ENCODE peak calls at places on chromosomes 16 and 17, in eight cellular contexts. B, J, P, X, C, O, T and Y are unnamed samples.

GRCh38 chr17:16942141-16943031 is 29.5 kb downstream of the TNFRSF13B start:
- DNase-seq in P (no peak), X (no peak), J (no peak), O (no peak), C (peak), B (no peak), T (no peak), Y (no peak)

GRCh38 chr17:38584350-38584925 is 21.3 kb downstream of the SRCIN1 start:
- DNase-seq in T (peak), P (peak), J (peak), X (peak), C (peak), O (peak), B (peak), Y (peak)

GRCh38 chr16:73058221-73058615 is 10.3 kb upstream of the ZFHX3 start:
- DNase-seq in J (no peak), B (no peak), X (no peak), O (no peak), C (no peak), T (peak), P (no peak), Y (no peak)

GRCh38 chr17:39196820-39197331 is 593 bp downstream of the CACNB1 start:
- DNase-seq in O (peak), P (no peak), B (no peak), T (peak), C (no peak), X (no peak), J (no peak), Y (no peak)

GRCh38 chr17:33292184-33292980 is 713 bp downstream of the ASIC2 start:
- DNase-seq in T (no peak), O (no peak), C (no peak), P (no peak), J (peak), B (no peak), X (peak), Y (no peak)

GRCh38 chr16:16166952-16167351 is 56.3 kb downstream of the ABCC6 start:
- DNase-seq in J (no peak), C (no peak), O (no peak), T (no peak), X (no peak), B (no peak), P (no peak), Y (no peak)

GRCh38 chr17:32288600-32288999 is 23.0 kb downstream of the RHBDL3 start:
- DNase-seq in X (no peak), P (no peak), J (no peak), C (no peak), B (no peak), T (no peak), O (no peak), Y (no peak)

GRCh38 chr16:59612094-59612493 is 878.0 kb upstream of the GOT2 start:
- DNase-seq in C (no peak), P (no peak), O (no peak), X (no peak), B (no peak), J (no peak), T (no peak), Y (no peak)

GRCh38 chr17:66541461-66542182 is 239.2 kb downstream of the PRKCA start:
- DNase-seq in O (no peak), C (no peak), J (no peak), X (no peak), T (peak), P (no peak), B (no peak), Y (no peak)

GRCh38 chr16:50267651-50268050 is 1.3 kb downstream of the ADCY7 start:
- DNase-seq in T (peak), B (no peak), X (no peak), O (no peak), P (no peak), J (no peak), C (no peak), Y (peak)
- H3K4me3 ChIP-seq in T (peak), B (no peak), X (no peak), O (no peak), P (no peak), J (no peak), C (no peak), Y (peak)

DNA sequence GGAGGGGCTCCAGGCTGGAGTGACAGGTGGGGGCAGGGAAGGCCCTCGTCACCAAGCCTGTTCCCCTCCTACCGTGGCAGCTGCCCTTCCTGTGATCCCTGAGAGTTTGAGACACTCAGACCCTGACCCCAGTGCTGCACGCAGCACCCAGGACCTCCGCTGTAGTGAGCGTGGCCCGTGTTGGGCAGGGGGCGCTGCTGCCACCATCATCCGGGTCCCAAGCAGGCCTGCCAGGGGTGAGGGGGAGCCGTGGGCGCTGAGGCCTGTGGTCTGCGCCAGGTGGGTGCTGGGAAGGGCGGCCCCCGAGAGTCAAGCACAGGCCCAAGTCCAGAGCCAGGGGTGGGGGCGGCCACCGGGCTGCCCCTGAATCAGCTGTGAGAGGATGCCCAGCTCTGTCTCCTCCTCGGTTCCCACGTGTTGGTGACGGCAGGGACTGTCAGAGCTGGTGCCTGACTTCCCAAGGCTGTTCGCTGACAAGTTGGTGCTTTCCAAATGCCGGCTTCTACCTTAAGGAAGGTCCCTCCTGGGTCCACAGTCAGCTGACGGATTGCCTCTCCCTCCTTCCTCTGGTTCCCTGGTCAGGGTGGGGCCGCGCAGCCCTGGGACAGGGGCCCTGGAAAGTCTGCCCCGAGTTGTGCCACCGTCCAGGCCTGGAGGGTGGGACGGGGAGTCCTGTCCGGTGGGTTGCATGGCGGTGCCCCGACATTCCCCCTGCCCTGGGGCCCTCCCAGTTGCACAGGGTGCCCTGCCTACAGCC is 31.1 kb downstream of the TPSG1 start:
- DNase-seq in X (no peak), T (no peak), J (no peak), P (no peak), O (no peak), B (no peak), C (no peak), Y (no peak)
- H3K4me3 ChIP-seq in X (no peak), T (no peak), J (no peak), P (no peak), O (no peak), B (no peak), C (no peak), Y (no peak)

GRCh38 chr16:66267287-66268137 is 99.0 kb upstream of the CDH5 start:
- DNase-seq in T (no peak), B (peak), X (no peak), O (no peak), P (no peak), C (no peak), J (peak), Y (no peak)

GRCh38 chr16:66270333-66270927 is 96.1 kb upstream of the CDH5 start:
- DNase-seq in B (peak), X (peak), C (no peak), P (peak), J (peak), O (peak), T (peak), Y (peak)

GRCh38 chr16:66271074-66272060 is 95.1 kb upstream of the CDH5 start:
- DNase-seq in B (no peak), C (peak), J (peak), P (no peak), X (no peak), T (no peak), O (no peak), Y (no peak)

GRCh38 chr16:66272461-66272860 is 94.0 kb upstream of the CDH5 start:
- DNase-seq in J (no peak), P (no peak), C (no peak), B (no peak), X (no peak), O (no peak), T (no peak), Y (no peak)

GRCh38 chr16:66269631-66270332 is 96.7 kb upstream of the CDH5 start:
- DNase-seq in X (peak), B (no peak), T (no peak), J (peak), O (no peak), P (no peak), C (no peak), Y (no peak)
- H3K4me3 ChIP-seq in X (no peak), B (peak), T (no peak), J (no peak), O (no peak), P (peak), C (no peak), Y (no peak)

GRCh38 chr16:85235988-85236831 is 123.9 kb upstream of the CIBAR2 start:
- DNase-seq in P (no peak), B (peak), O (no peak), J (peak), C (no peak), T (no peak), X (no peak), Y (no peak)
- H3K4me3 ChIP-seq in P (peak), B (peak), O (no peak), J (no peak), C (no peak), T (no peak), X (no peak), Y (no peak)

GRCh38 chr17:45735488-45735887 is 48.6 kb upstream of the CRHR1 start:
- DNase-seq in J (no peak), B (no peak), X (no peak), C (peak), P (no peak), O (no peak), T (no peak), Y (no peak)

GRCh38 chr17:45732926-45733505 is 51.1 kb upstream of the CRHR1 start:
- DNase-seq in T (no peak), X (no peak), O (no peak), P (no peak), B (no peak), J (no peak), C (no peak), Y (no peak)

GRCh38 chr17:45733781-45734180 is 50.3 kb upstream of the CRHR1 start:
- DNase-seq in T (no peak), P (no peak), J (no peak), B (no peak), X (no peak), O (no peak), C (no peak), Y (no peak)

GRCh38 chr17:45731459-45731858 is 52.7 kb upstream of the CRHR1 start:
- DNase-seq in O (no peak), J (no peak), B (no peak), T (no peak), P (no peak), C (no peak), X (no peak), Y (no peak)

GRCh38 chr17:45734598-45734997 is 49.5 kb upstream of the CRHR1 start:
- DNase-seq in C (no peak), T (no peak), J (no peak), X (no peak), O (no peak), B (no peak), P (no peak), Y (no peak)
- H3K4me3 ChIP-seq in C (no peak), T (no peak), J (no peak), X (no peak), O (no peak), B (no peak), P (no peak), Y (no peak)

GRCh38 chr17:59702304-59702703 is 4.9 kb downstream of the PTRH2 start:
- DNase-seq in P (no peak), J (no peak), O (no peak), B (no peak), X (no peak), T (no peak), C (no peak), Y (no peak)
- H3K4me3 ChIP-seq in P (no peak), J (no peak), O (no peak), B (no peak), X (no peak), T (no peak), C (no peak), Y (no peak)

GRCh38 chr17:80413771-80414507 is 1.0 kb upstream of the ENDOV start:
- DNase-seq in J (no peak), T (no peak), B (no peak), P (no peak), X (no peak), C (no peak), O (no peak), Y (no peak)
- H3K4me3 ChIP-seq in J (peak), T (no peak), B (peak), P (peak), X (no peak), C (peak), O (peak), Y (no peak)

DNA sequence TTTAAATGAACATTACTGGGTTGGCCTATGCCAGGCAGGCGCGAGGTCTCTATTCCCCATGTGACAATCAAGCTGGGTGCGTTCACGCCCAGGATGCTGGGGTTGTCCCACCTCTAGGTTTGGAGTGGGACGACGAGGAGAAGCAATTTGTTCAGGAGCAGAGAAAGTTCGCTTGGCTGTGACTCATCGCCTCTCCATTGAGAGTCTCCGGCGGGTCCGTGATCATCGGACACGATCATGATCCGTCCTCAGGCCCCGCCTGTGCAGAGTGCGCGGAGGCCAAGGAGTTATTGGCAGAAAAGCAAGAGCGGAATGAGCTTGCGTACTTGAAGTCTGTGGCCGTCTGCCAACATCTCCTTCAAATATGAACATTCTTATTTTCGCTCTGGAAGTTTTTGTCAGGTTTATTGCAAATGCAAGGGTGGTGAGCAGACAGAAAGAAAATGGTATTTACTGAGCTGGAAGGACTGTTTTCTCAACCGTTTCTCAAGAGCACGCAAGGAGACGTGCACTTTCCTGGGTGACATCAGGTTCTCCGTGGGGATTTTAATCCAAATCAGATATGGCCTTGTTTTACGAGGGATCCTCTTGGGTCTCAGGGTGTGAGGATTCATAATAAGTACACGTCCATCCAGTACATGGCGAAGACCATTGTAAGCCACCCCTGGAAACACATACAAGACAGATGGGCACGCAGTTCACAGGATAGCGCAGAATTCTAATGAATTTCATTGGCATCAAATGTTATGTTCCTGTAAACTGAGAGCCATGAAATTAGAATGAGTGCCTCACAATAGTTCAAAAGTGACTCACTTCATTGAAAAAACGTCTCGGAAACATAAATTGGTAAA is 70.1 kb upstream of the CREBBP start:
- DNase-seq in P (peak), X (no peak), C (peak), O (peak), B (peak), T (no peak), J (peak), Y (no peak)
- H3K4me3 ChIP-seq in P (no peak), X (no peak), C (no peak), O (peak), B (peak), T (no peak), J (peak), Y (no peak)

DNA sequence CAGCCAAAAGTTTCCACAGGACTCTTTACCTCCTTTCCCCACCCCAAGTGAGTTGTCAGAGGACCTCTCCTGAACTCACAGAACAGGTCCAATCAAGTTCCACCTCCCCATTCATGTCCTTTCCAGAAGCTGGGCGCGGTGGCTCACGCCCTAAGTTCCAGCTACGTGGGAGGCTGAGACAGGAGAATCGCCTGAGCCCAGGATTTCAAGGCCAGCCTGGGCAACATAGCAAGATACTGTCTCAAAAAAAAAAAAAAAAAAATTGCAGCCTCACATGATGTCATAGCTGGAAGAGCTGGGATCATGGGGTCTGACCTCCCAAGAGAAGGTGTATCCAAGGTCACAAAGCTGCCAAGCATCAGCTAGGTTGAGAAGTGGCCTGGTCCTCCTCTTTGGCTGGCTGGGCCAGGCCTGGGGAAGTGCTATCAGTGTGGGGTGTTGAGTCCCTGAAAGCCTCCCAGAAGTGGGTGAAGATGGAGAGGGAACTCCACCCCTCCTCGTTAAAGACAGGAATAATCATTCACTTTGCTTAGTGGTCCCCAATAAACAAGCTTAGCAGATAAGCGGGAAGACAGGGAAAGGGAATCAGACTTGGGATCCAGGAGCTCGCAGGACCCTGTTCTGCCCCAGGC is 5.5 kb upstream of the MNT start:
- DNase-seq in X (no peak), J (no peak), T (no peak), C (peak), B (no peak), O (no peak), P (no peak), Y (no peak)
- H3K4me3 ChIP-seq in X (no peak), J (no peak), T (no peak), C (no peak), B (no peak), O (no peak), P (no peak), Y (no peak)

DNA sequence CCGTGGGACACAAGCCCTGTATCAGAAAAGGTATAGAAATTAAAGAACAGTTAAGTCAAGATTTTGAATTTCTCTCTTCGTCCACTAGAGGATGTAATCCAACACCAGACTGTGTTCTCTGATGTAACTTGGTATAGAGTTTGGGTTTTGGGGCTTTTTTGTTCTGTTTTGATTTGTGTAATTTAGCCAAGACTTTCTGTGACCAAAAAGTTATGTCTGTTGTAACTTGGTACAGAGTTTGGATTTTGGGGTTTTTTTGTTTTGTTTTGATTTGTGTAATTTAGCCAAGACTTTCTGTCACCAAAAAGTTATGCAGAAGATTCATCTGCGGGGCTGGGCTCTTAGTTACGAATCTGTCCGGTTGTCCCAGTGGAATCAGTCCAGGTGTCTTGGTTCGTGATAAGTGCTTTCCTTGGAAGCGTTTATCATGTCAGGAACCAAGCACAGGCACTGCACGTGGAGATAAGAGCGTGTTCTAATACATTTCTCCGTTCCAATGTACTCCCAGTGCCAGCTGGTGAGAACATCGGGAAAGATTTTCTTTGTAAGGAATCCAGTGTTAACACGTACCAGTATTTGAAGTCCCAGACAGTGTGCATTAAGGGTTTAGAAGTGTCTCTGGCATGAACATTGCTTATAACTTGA is 44.1 kb upstream of the SEC14L1 start:
- DNase-seq in O (no peak), C (peak), J (peak), T (peak), B (peak), X (no peak), P (peak), Y (no peak)
- H3K4me3 ChIP-seq in O (no peak), C (no peak), J (no peak), T (no peak), B (no peak), X (no peak), P (no peak), Y (no peak)